ENCODE peak calls at places on chromosomes 16 and 17, in seven cellular contexts. Q is A549, E is sigmoid colon, P is ovary, Y is stomach, B is K562, T is transverse colon. Z is an unnamed sample.

GRCh38 chr17:46212634-46213435 is 19.6 kb upstream of the KANSL1 start:
- DNase-seq in Q (peak), E (peak), P (peak), Y (peak), B (peak), T (peak), Z (no peak)

GRCh38 chr17:71402661-71403141 is 718.1 kb upstream of the SOX9 start:
- DNase-seq in Q (peak), E (no peak), P (no peak), Y (no peak), B (no peak), T (no peak), Z (no peak)

GRCh38 chr16:82867425-82867824 is 240.7 kb downstream of the CDH13 start:
- DNase-seq in Q (no peak), E (no peak), P (no peak), Y (no peak), B (no peak), T (no peak), Z (no peak)

GRCh38 chr17:38883592-38884526 is 14.0 kb downstream of the LASP1 start:
- DNase-seq in Q (no peak), E (no peak), P (no peak), Y (no peak), B (no peak), T (no peak), Z (no peak)

GRCh38 chr16:82784567-82784956 is 157.8 kb downstream of the CDH13 start:
- DNase-seq in Q (no peak), E (no peak), P (no peak), Y (no peak), B (no peak), T (no peak), Z (no peak)

GRCh38 chr17:75689441-75689873 is 22.3 kb downstream of the SAP30BP start:
- DNase-seq in Q (no peak), E (no peak), P (no peak), Y (no peak), B (no peak), T (no peak), Z (peak)

GRCh38 chr16:49625311-49626035 is 230.4 kb downstream of the ZNF423 start:
- DNase-seq in Q (no peak), E (no peak), P (peak), Y (no peak), B (no peak), T (no peak), Z (no peak)

GRCh38 chr16:86107190-86107589 is 208.2 kb downstream of the IRF8 start:
- DNase-seq in Q (no peak), E (peak), P (no peak), Y (no peak), B (no peak), T (no peak), Z (peak)

GRCh38 chr17:17561408-17562144 is 29.9 kb downstream of the PEMT start:
- DNase-seq in Q (no peak), E (no peak), P (no peak), Y (peak), B (no peak), T (peak), Z (peak)

GRCh38 chr16:31181102-31181830 is 1.3 kb downstream of the FUS start:
- DNase-seq in Q (no peak), E (peak), P (peak), Y (peak), B (peak), T (peak), Z (peak)

GRCh38 chr16:73064227-73064995 is 16.5 kb upstream of the ZFHX3 start:
- DNase-seq in Q (no peak), E (peak), P (no peak), Y (no peak), B (peak), T (no peak), Z (no peak)

GRCh38 chr17:7220593-7221280 is 999 bp downstream of the ACADVL start:
- DNase-seq in Q (peak), E (peak), P (peak), Y (peak), B (peak), T (peak), Z (no peak)

GRCh38 chr16:63473710-63474109 is 1437.5 kb upstream of the CDH8 start:
- DNase-seq in Q (no peak), E (no peak), P (no peak), Y (no peak), B (no peak), T (no peak), Z (no peak)

GRCh38 chr17:47785538-47786123 is 36.0 kb downstream of the OSBPL7 start:
- DNase-seq in Q (no peak), E (no peak), P (no peak), Y (no peak), B (peak), T (no peak), Z (no peak)

GRCh38 chr16:14389359-14389758 is 240.7 kb downstream of the PARN start:
- DNase-seq in Q (no peak), E (no peak), P (no peak), Y (no peak), B (no peak), T (no peak), Z (no peak)

GRCh38 chr16:70715113-70715711 is 29.4 kb upstream of the MTSS2 start:
- DNase-seq in Q (peak), E (peak), P (peak), Y (peak), B (no peak), T (peak), Z (no peak)

GRCh38 chr17:9090641-9091096 is 69.4 kb downstream of the NTN1 start:
- DNase-seq in Q (no peak), E (peak), P (no peak), Y (no peak), B (no peak), T (no peak), Z (no peak)

GRCh38 chr17:47896672-47897490 is 845 bp downstream of the SP2 start:
- DNase-seq in Q (no peak), E (no peak), P (no peak), Y (no peak), B (no peak), T (no peak), Z (peak)

GRCh38 chr16:24499193-24499814 is 40.1 kb upstream of the RBBP6 start:
- DNase-seq in Q (peak), E (no peak), P (no peak), Y (no peak), B (peak), T (peak), Z (no peak)

GRCh38 chr17:52024296-52024870 is 134.1 kb downstream of the CA10 start:
- DNase-seq in Q (no peak), E (no peak), P (no peak), Y (no peak), B (no peak), T (no peak), Z (no peak)

GRCh38 chr16:78988361-78988992 is 612.1 kb downstream of the MAF start:
- DNase-seq in Q (peak), E (no peak), P (no peak), Y (no peak), B (peak), T (no peak), Z (no peak)

GRCh38 chr16:311725-312124 is 28.8 kb downstream of the PDIA2 start:
- DNase-seq in Q (no peak), E (no peak), P (no peak), Y (no peak), B (no peak), T (no peak), Z (no peak)

GRCh38 chr16:3731126-3731935 is 14.0 kb upstream of the TRAP1 start:
- DNase-seq in Q (no peak), E (peak), P (no peak), Y (no peak), B (no peak), T (no peak), Z (no peak)

GRCh38 chr17:7007143-7007542 is 5.3 kb upstream of the RNASEK start:
- DNase-seq in Q (no peak), E (no peak), P (no peak), Y (no peak), B (no peak), T (no peak), Z (no peak)

GRCh38 chr16:29925173-29925804 is 737 bp downstream of the KCTD13 start:
- DNase-seq in Q (no peak), E (no peak), P (no peak), Y (no peak), B (no peak), T (no peak), Z (no peak)

GRCh38 chr16:3490911-3491629 is 4.2 kb downstream of the C16orf90 start:
- DNase-seq in Q (no peak), E (no peak), P (no peak), Y (peak), B (peak), T (no peak), Z (no peak)

GRCh38 chr17:12415031-12415430 is 250.7 kb upstream of the MYOCD start:
- DNase-seq in Q (peak), E (no peak), P (no peak), Y (no peak), B (no peak), T (no peak), Z (no peak)

DNA sequence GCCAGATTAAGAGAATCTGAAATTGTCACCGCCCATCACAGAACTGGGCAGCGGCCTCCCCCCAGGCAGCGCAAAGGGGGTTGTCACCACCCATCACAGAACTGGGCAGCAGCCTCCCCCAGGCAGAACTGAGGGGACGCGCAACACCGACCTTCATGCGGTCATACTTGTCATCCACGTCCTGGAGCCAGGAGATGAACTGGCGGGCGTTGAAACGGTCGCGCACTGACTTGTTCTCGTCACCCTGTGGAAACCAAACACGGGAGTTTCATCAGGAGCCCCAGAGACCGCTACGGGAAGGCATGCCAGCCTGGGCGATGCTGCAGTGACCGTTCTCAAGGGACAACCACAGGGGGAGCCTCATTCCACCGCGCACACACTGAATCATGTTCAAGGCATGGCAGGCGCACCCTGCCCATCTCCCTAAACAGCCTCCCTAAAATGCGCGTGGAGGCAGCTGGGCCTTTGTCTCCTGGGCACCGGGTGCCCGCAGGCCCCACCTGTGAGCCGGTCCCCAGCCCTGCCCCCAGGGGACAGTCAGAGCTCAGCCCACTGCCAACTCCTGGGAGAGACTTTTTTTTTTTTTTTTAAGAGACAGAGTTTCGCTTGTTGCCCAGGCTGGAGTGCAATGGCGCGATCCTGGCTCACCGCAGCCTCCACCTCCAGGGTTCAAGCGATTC is 53.3 kb downstream of the ZNF778 start:
- DNase-seq in Q (no peak), E (no peak), P (peak), Y (no peak), B (no peak), T (no peak), Z (no peak)
- TF ChIP-seq CTCF in Q (no peak), E (no peak), P (no peak), Y (no peak), B (no peak), T (no peak), Z (no peak)

GRCh38 chr16:12753203-12754023 is 50.3 kb downstream of the CPPED1 start:
- DNase-seq in Q (no peak), E (no peak), P (no peak), Y (no peak), B (no peak), T (no peak), Z (no peak)

GRCh38 chr16:12754824-12755543 is 48.7 kb downstream of the CPPED1 start:
- DNase-seq in Q (no peak), E (no peak), P (no peak), Y (no peak), B (no peak), T (no peak), Z (no peak)

GRCh38 chr16:12750554-12750918 is 53.2 kb downstream of the CPPED1 start:
- DNase-seq in Q (no peak), E (no peak), P (no peak), Y (no peak), B (no peak), T (no peak), Z (no peak)

GRCh38 chr16:12749076-12749475 is 54.6 kb downstream of the CPPED1 start:
- DNase-seq in Q (no peak), E (no peak), P (no peak), Y (no peak), B (no peak), T (no peak), Z (no peak)

GRCh38 chr16:12752159-12752558 is 51.5 kb downstream of the CPPED1 start:
- DNase-seq in Q (no peak), E (no peak), P (no peak), Y (no peak), B (no peak), T (no peak), Z (no peak)
- TF ChIP-seq EP300 in Q (no peak), E (no peak), P (no peak), Y (no peak), B (peak), T (no peak), Z (no peak)

GRCh38 chr17:80364091-80364691 is 50.8 kb upstream of the ENDOV start:
- DNase-seq in Q (peak), E (peak), P (peak), Y (no peak), B (peak), T (no peak), Z (peak)
- TF ChIP-seq CTCF in Q (peak), E (no peak), P (no peak), Y (no peak), B (peak), T (no peak), Z (peak)

DNA sequence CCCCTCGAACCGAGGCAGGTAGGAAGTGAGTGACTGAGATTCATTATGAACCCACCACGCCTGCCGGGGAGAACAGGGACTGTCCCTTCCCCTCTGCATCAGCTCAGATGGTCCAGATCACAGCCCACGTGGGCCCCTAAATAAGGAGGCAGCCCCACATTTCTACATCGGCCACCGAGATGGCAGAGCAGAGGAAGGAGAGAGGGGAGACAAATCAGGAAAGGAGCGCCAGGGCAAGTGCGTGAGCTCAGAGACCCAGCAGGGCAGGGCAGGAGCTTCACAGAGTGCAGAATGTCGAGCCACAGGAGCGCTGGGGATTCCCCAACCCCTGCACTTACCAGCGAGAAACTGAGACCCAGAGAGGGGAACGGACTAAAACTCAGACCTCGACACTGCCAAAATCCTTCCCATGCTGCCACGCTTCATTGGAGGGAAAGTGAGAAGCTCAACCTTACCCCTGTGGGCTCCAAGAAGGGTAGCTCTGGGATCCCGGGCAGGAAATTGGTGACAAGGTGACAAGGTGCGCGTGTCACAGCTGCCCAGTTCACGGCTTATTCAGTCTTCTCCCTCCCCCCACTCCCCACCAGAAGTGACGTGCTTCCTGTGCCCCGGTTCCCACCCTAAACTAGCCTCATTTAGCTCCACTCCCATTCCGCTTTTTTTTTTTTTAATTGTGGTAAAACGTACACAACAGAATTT is at the start of gene ICAM2:
- DNase-seq in Q (no peak), E (peak), P (peak), Y (peak), B (no peak), T (peak), Z (peak)
- TF ChIP-seq EP300 in Q (no peak), E (no peak), P (no peak), Y (no peak), B (no peak), T (no peak), Z (no peak)

DNA sequence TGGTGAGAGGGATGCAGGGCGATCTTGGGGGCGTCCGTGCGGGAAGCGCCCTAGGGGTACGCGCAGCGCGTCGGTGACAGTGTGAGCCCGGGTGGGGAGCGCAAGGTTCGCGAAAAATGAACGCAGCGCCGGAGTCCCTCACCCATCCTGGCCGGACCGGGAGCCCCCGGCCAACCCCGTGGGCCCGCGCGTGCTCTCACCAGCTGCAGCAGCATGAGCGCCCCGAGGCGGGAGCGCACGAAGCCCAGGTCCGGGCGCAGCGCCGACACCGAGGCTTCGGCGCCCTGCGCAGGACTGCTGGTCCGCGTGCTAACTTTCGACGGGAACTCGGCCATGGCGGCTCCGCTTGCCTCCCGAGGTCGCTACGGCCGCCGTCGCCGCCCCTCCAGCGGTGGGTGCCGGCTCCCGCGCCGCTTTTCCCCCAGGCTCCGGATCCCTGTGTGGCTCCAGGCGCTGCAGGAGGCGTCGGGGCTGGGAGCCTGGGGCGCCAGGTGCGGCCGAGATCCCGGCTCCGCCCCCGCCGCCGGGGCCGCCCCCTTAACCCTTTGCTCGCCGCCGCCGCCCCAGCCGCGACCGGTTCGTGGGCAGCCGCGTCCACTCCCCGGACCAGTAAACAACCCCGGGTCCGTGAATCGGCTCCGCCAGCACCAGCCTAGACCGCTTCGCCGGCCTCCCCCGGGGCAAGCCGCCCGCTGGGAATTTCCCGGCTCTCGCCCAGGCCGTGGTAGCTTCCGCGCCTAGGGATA is at the start of gene PLLP:
- DNase-seq in Q (peak), E (peak), P (no peak), Y (peak), B (peak), T (peak), Z (peak)
- TF ChIP-seq CTCF in Q (no peak), E (no peak), P (no peak), Y (no peak), B (no peak), T (no peak), Z (no peak)

GRCh38 chr16:88813396-88814143 is 1.8 kb upstream of the APRT start:
- DNase-seq in Q (no peak), E (no peak), P (no peak), Y (no peak), B (no peak), T (no peak), Z (no peak)

GRCh38 chr16:88811600-88811849 is 203 bp downstream of the APRT start:
- DNase-seq in Q (no peak), E (no peak), P (no peak), Y (no peak), B (no peak), T (no peak), Z (no peak)

GRCh38 chr16:88810868-88811599 is 694 bp downstream of the APRT start:
- DNase-seq in Q (peak), E (peak), P (peak), Y (peak), B (peak), T (peak), Z (no peak)

GRCh38 chr16:88810166-88810867 is 1.4 kb downstream of the APRT start:
- DNase-seq in Q (no peak), E (no peak), P (no peak), Y (no peak), B (peak), T (no peak), Z (no peak)

GRCh38 chr16:88811850-88812736 is at the start of gene APRT:
- DNase-seq in Q (peak), E (peak), P (peak), Y (peak), B (peak), T (peak), Z (peak)
- TF ChIP-seq EP300 in Q (no peak), E (no peak), P (no peak), Y (no peak), B (peak), T (no peak), Z (no peak)

GRCh38 chr16:23302045-23302956 is at the start of gene SCNN1B:
- DNase-seq in Q (no peak), E (no peak), P (no peak), Y (peak), B (no peak), T (peak), Z (no peak)
- TF ChIP-seq CTCF in Q (no peak), E (no peak), P (no peak), Y (no peak), B (no peak), T (no peak), Z (no peak)

GRCh38 chr17:45060824-45061605 is at the start of gene NMT1:
- DNase-seq in Q (peak), E (peak), P (peak), Y (peak), B (peak), T (peak), Z (peak)
- TF ChIP-seq EP300 in Q (no peak), E (no peak), P (no peak), Y (no peak), B (no peak), T (no peak), Z (no peak)